ENCODE peak calls at places on chromosomes 11 and 22, in four cellular contexts. N, S, T and E are unnamed samples.

GRCh38 chr22:31084811-31085492 is 3.8 kb downstream of the SMTN start:
- DNase-seq in N (peak), T (peak), S (peak), E (peak)

GRCh38 chr11:87473174-87473573 is 435.4 kb downstream of the TMEM135 start:
- DNase-seq in S (no peak), T (no peak), N (peak), E (no peak)

GRCh38 chr11:100855466-100856067 is 168.5 kb downstream of the ARHGAP42 start:
- DNase-seq in S (no peak), N (peak), T (no peak), E (no peak)

GRCh38 chr11:32056445-32056844 is 34.4 kb upstream of the RCN1 start:
- DNase-seq in N (no peak), T (no peak), S (no peak), E (no peak)

GRCh38 chr11:74453373-74453975 is 13.9 kb downstream of the KCNE3 start:
- DNase-seq in T (peak), N (peak), S (peak), E (peak)

GRCh38 chr11:46017341-46017740 is 94.9 kb downstream of the LARGE2 start:
- DNase-seq in T (no peak), N (no peak), S (no peak), E (no peak)

GRCh38 chr11:78414321-78415051 is 3.1 kb downstream of the GAB2 start:
- DNase-seq in T (no peak), N (peak), S (no peak), E (no peak)

GRCh38 chr22:28884754-28885375 is 1.5 kb downstream of the ZNRF3 start:
- DNase-seq in S (no peak), T (no peak), N (no peak), E (peak)

GRCh38 chr22:26143801-26144325 is 25.4 kb upstream of the SEZ6L start:
- DNase-seq in S (no peak), N (no peak), T (no peak), E (no peak)

GRCh38 chr11:266676-267439 is 11.3 kb upstream of the NLRP6 start:
- DNase-seq in T (no peak), N (no peak), S (no peak), E (peak)

GRCh38 chr11:132972565-132972964 is 559.7 kb downstream of the OPCML start:
- DNase-seq in T (no peak), S (no peak), N (no peak), E (no peak)

GRCh38 chr11:124977006-124977405 is 23.0 kb downstream of the CCDC15 start:
- DNase-seq in S (no peak), T (no peak), N (no peak), E (no peak)

GRCh38 chr22:31707519-31707918 is 42.4 kb downstream of the PRR14L start:
- DNase-seq in T (no peak), N (no peak), S (no peak), E (no peak)

GRCh38 chr22:27714076-27714475 is 87.5 kb downstream of the MN1 start:
- DNase-seq in N (no peak), T (no peak), S (no peak), E (no peak)

GRCh38 chr22:44930016-44930710 is 79.6 kb downstream of the PHF21B start:
- DNase-seq in N (no peak), T (no peak), S (no peak), E (no peak)

GRCh38 chr11:123103326-123103980 is 41.5 kb upstream of the HSPA8 start:
- DNase-seq in T (peak), S (no peak), N (peak), E (peak)

GRCh38 chr11:44264761-44265160 is 45.2 kb downstream of the ALX4 start:
- DNase-seq in T (no peak), N (no peak), S (no peak), E (no peak)

GRCh38 chr11:122157540-122158173 is 41.6 kb upstream of the BLID start:
- DNase-seq in N (no peak), T (no peak), S (no peak), E (no peak)

GRCh38 chr11:83070878-83071640 is 638 bp downstream of the RAB30 start:
- DNase-seq in T (peak), N (peak), S (no peak), E (peak)

GRCh38 chr11:86067230-86068137 is 1.4 kb downstream of the PICALM start:
- DNase-seq in S (no peak), T (no peak), N (no peak), E (peak)

GRCh38 chr11:59923813-59924212 is 14.4 kb upstream of the OOSP1 start:
- DNase-seq in S (no peak), T (no peak), N (no peak), E (no peak)

GRCh38 chr11:78325274-78325781 is 92.3 kb downstream of the GAB2 start:
- DNase-seq in N (no peak), T (no peak), S (no peak), E (no peak)

GRCh38 chr11:31808721-31809542 is 2.2 kb downstream of the PAX6 start:
- DNase-seq in T (no peak), S (no peak), N (no peak), E (no peak)

GRCh38 chr11:17683378-17684161 is 35.8 kb upstream of the MYOD1 start:
- DNase-seq in T (no peak), N (peak), S (no peak), E (peak)

GRCh38 chr11:16780146-16780545 is 41.7 kb downstream of the C11orf58 start:
- DNase-seq in T (no peak), N (no peak), S (no peak), E (no peak)

GRCh38 chr11:101063706-101064105 is 65.9 kb downstream of the PGR start:
- DNase-seq in T (no peak), N (no peak), S (no peak), E (no peak)

GRCh38 chr11:99739464-99740089 is 718.8 kb downstream of the CNTN5 start:
- DNase-seq in S (peak), N (peak), T (peak), E (no peak)

GRCh38 chr11:34028407-34028804 is 23.1 kb upstream of the CAPRIN1 start:
- DNase-seq in N (peak), S (no peak), T (no peak), E (no peak)

DNA sequence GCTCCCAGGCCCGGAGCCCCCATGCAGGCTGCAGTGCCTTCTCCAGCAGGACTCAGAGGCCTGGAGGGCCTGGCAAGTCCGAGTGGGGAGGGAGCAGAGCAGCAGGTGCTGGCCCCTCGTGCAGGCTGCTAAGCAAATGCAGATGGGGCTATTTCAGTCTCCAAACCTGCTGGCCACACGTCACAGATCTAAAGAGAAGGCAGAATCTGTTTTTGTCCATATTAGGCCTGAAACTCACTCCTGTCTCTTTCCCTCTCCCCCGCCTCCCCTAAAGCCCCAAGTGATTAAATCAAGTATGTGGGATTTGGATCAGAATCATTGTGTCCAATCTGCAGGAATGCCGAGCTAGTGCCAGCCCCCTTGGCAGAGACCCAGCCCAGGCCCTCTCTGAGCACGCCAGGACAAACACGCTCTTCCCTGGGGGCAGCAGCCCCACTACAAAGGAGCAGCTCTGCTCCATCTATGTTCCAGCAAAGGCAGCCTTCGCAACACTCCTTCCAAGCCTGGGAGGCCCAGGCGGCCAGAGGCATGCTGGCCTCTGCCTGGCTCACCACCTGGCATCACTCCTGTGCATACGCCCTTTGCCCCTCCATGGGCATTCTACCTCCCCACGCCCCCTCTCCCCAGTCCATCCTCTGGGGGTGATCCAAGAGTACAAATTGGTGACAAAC is 26.5 kb downstream of the RPL27A start:
- DNase-seq in N (peak), S (no peak), T (no peak), E (no peak)
- H4K8ac ChIP-seq in N (peak), S (peak), T (no peak), E (no peak)

GRCh38 chr22:48154169-48154942 is 1391.9 kb downstream of the TBC1D22A start:
- DNase-seq in N (no peak), T (no peak), S (no peak), E (no peak)

GRCh38 chr22:48153726-48154125 is 1391.3 kb downstream of the TBC1D22A start:
- DNase-seq in S (no peak), N (no peak), T (no peak), E (no peak)

GRCh38 chr22:48152154-48152775 is 1389.8 kb downstream of the TBC1D22A start:
- DNase-seq in N (no peak), S (no peak), T (no peak), E (no peak)

GRCh38 chr22:48151641-48152040 is 1389.2 kb downstream of the TBC1D22A start:
- DNase-seq in T (no peak), S (no peak), N (no peak), E (no peak)

DNA sequence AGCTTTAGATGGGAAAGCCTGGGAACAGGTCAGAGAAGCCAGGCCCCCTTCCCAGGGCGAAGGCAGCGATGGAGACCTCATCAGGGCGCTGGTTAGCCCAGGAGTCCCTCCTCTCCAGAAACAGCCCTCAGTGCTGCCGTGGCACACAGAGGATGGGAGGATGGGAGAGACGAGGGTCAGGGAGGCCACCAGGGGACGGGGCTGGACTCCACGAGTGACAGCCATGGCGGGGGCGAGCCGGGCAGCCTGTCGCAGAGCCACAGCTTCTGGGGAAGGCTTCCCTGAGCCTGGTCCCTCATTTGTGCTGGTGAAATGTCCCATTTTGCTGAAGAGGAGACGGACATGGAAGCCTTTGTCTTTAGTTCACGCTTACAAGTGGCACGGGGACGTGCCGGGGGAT is 1390.5 kb downstream of the TBC1D22A start:
- DNase-seq in S (no peak), N (no peak), T (no peak), E (no peak)
- H4K8ac ChIP-seq in S (no peak), N (no peak), T (no peak), E (no peak)

GRCh38 chr11:2782769-2783168 is 83.0 kb upstream of the KCNQ1OT1 start:
- DNase-seq in T (no peak), S (no peak), N (no peak), E (no peak)

GRCh38 chr11:2779499-2779980 is 79.7 kb upstream of the KCNQ1OT1 start:
- DNase-seq in N (no peak), S (no peak), T (no peak), E (no peak)

GRCh38 chr11:2781413-2782274 is 81.8 kb upstream of the KCNQ1OT1 start:
- DNase-seq in S (no peak), N (peak), T (no peak), E (no peak)

GRCh38 chr11:2779981-2780849 is 80.4 kb upstream of the KCNQ1OT1 start:
- DNase-seq in T (no peak), N (no peak), S (no peak), E (no peak)

GRCh38 chr11:2780850-2781412 is 81.1 kb upstream of the KCNQ1OT1 start:
- DNase-seq in S (no peak), N (no peak), T (no peak), E (no peak)
- H4K8ac ChIP-seq in S (no peak), N (no peak), T (no peak), E (no peak)

GRCh38 chr22:46068908-46069481 is 81.3 kb upstream of the PPARA start:
- DNase-seq in N (peak), S (no peak), T (no peak), E (no peak)
- H4K8ac ChIP-seq in N (peak), S (no peak), T (no peak), E (no peak)

GRCh38 chr11:107780136-107780535 is 68.3 kb upstream of the SLN start:
- DNase-seq in S (no peak), N (no peak), T (no peak), E (peak)
- H4K8ac ChIP-seq in S (no peak), N (no peak), T (no peak), E (no peak)

GRCh38 chr22:37750596-37751162 is 53.8 kb downstream of the TRIOBP start:
- DNase-seq in S (no peak), N (no peak), T (no peak), E (no peak)

GRCh38 chr22:37751449-37752188 is 54.8 kb downstream of the TRIOBP start:
- DNase-seq in T (no peak), N (no peak), S (no peak), E (no peak)

GRCh38 chr22:37753746-37754145 is 54.0 kb upstream of the GCAT start:
- DNase-seq in T (no peak), S (no peak), N (peak), E (peak)

GRCh38 chr22:37749831-37750595 is 53.2 kb downstream of the TRIOBP start:
- DNase-seq in T (no peak), S (no peak), N (peak), E (peak)

DNA sequence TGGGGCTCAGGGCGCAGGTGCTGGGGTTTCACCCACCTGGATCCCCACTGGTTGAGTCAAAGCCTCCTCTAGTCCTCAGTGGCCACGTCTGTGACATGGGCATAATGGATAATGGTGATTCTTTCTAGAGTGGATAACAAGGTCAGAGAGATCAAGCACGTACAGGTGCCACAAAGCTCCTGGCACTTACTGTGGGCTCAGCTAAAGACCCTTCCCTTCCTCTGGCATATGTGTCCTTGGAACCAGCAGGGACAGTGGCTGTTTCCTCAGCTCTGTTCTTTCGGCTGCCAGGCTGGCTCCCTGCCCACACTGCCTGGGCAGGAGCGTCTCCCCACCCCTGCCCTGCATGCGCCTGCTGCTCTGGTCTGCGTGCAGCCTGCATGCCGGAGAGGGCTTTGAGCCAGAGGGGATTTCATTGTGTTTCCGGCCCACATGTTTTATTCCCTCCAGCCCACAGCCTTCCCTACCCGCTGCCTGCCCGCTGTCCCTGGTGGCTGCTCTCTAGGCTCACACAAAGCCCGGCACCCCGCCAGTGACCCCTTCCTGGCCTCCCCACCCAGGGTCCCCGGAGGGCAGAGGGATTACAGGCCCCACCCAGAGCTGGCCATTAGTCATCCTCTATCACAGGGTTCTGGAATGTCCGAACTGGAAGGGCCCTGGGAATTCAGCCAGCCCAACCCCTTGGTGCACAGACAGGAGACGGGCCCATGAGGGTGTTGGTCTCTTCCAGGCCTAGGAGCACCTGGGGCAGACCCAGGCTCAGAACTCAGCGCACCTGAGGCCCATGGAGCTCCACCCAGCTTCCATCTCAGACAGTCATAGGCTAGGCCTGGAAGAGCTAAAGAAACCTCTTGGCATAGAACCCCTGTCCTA is 55.3 kb upstream of the GCAT start:
- DNase-seq in T (peak), N (peak), S (no peak), E (peak)
- H4K8ac ChIP-seq in T (no peak), N (peak), S (no peak), E (no peak)

GRCh38 chr11:66022401-66023185 is 3.7 kb downstream of the CATSPER1 start:
- DNase-seq in N (peak), S (peak), T (peak), E (peak)
- H4K8ac ChIP-seq in N (peak), S (no peak), T (peak), E (peak)